ENCODE peak calls at places on chromosomes 2 and 18, in six cellular contexts. One of them, this sample, is unnamed.

GRCh38 chr18:79875931-79876461 is 75.5 kb downstream of the SLC66A2 start:
- DNase-seq in body of pancreas: no peak
- DNase-seq in BJ: no peak
- DNase-seq in AG04450: no peak
- DNase-seq in stimulated activated CD4-positive, alpha-beta T cell treated with anti-CD3 and anti-CD28 coated beads, Interleukin-15, amount 100 ng/mL, for 24 hours: no peak
- DNase-seq in T47D: no peak
- DNase-seq in this sample: no peak

GRCh38 chr18:51211552-51211951 is 14.1 kb upstream of the MEX3C start:
- DNase-seq in AG04450: no peak
- DNase-seq in T47D: peak
- DNase-seq in body of pancreas: no peak
- DNase-seq in stimulated activated CD4-positive, alpha-beta T cell treated with anti-CD3 and anti-CD28 coated beads, Interleukin-15, amount 100 ng/mL, for 24 hours: peak
- DNase-seq in BJ: no peak
- DNase-seq in this sample: no peak

GRCh38 chr2:37843554-37843953 is 81.5 kb upstream of the RMDN2 start:
- DNase-seq in BJ: peak
- DNase-seq in stimulated activated CD4-positive, alpha-beta T cell treated with anti-CD3 and anti-CD28 coated beads, Interleukin-15, amount 100 ng/mL, for 24 hours: no peak
- DNase-seq in AG04450: no peak
- DNase-seq in body of pancreas: no peak
- DNase-seq in T47D: no peak
- DNase-seq in this sample: no peak

GRCh38 chr2:197813093-197813787 is 8.8 kb downstream of the PLCL1 start:
- DNase-seq in T47D: peak
- DNase-seq in BJ: no peak
- DNase-seq in stimulated activated CD4-positive, alpha-beta T cell treated with anti-CD3 and anti-CD28 coated beads, Interleukin-15, amount 100 ng/mL, for 24 hours: no peak
- DNase-seq in AG04450: no peak
- DNase-seq in body of pancreas: no peak
- DNase-seq in this sample: no peak

GRCh38 chr18:32918692-32919250 is 145.9 kb upstream of the KLHL14 start:
- DNase-seq in T47D: no peak
- DNase-seq in stimulated activated CD4-positive, alpha-beta T cell treated with anti-CD3 and anti-CD28 coated beads, Interleukin-15, amount 100 ng/mL, for 24 hours: no peak
- DNase-seq in BJ: no peak
- DNase-seq in body of pancreas: no peak
- DNase-seq in AG04450: no peak
- DNase-seq in this sample: no peak

GRCh38 chr2:238239552-238239871 is 326 bp downstream of the HES6 start:
- DNase-seq in T47D: peak
- DNase-seq in BJ: no peak
- DNase-seq in AG04450: no peak
- DNase-seq in stimulated activated CD4-positive, alpha-beta T cell treated with anti-CD3 and anti-CD28 coated beads, Interleukin-15, amount 100 ng/mL, for 24 hours: peak
- DNase-seq in body of pancreas: no peak
- DNase-seq in this sample: no peak

GRCh38 chr2:43070039-43070438 is 156.4 kb downstream of the ZFP36L2 start:
- DNase-seq in stimulated activated CD4-positive, alpha-beta T cell treated with anti-CD3 and anti-CD28 coated beads, Interleukin-15, amount 100 ng/mL, for 24 hours: no peak
- DNase-seq in body of pancreas: peak
- DNase-seq in BJ: no peak
- DNase-seq in T47D: no peak
- DNase-seq in AG04450: no peak
- DNase-seq in this sample: peak

GRCh38 chr18:12015697-12016062 is 34.4 kb downstream of the IMPA2 start:
- DNase-seq in body of pancreas: peak
- DNase-seq in T47D: no peak
- DNase-seq in BJ: no peak
- DNase-seq in AG04450: peak
- DNase-seq in stimulated activated CD4-positive, alpha-beta T cell treated with anti-CD3 and anti-CD28 coated beads, Interleukin-15, amount 100 ng/mL, for 24 hours: no peak
- DNase-seq in this sample: peak

GRCh38 chr2:120520929-120521912 is 175.3 kb downstream of the INHBB start:
- DNase-seq in body of pancreas: peak
- DNase-seq in stimulated activated CD4-positive, alpha-beta T cell treated with anti-CD3 and anti-CD28 coated beads, Interleukin-15, amount 100 ng/mL, for 24 hours: peak
- DNase-seq in T47D: peak
- DNase-seq in AG04450: no peak
- DNase-seq in BJ: no peak
- DNase-seq in this sample: peak

GRCh38 chr18:24413148-24413547 is 13.3 kb upstream of the IMPACT start:
- DNase-seq in T47D: peak
- DNase-seq in body of pancreas: no peak
- DNase-seq in AG04450: no peak
- DNase-seq in stimulated activated CD4-positive, alpha-beta T cell treated with anti-CD3 and anti-CD28 coated beads, Interleukin-15, amount 100 ng/mL, for 24 hours: no peak
- DNase-seq in BJ: no peak
- DNase-seq in this sample: no peak

GRCh38 chr18:46793565-46793964 is 36.7 kb upstream of the ST8SIA5 start:
- DNase-seq in AG04450: no peak
- DNase-seq in body of pancreas: no peak
- DNase-seq in BJ: no peak
- DNase-seq in T47D: no peak
- DNase-seq in stimulated activated CD4-positive, alpha-beta T cell treated with anti-CD3 and anti-CD28 coated beads, Interleukin-15, amount 100 ng/mL, for 24 hours: no peak
- DNase-seq in this sample: no peak

GRCh38 chr2:128504242-128505149 is 185.8 kb upstream of the HS6ST1 start:
- DNase-seq in AG04450: no peak
- DNase-seq in body of pancreas: no peak
- DNase-seq in stimulated activated CD4-positive, alpha-beta T cell treated with anti-CD3 and anti-CD28 coated beads, Interleukin-15, amount 100 ng/mL, for 24 hours: no peak
- DNase-seq in T47D: no peak
- DNase-seq in BJ: no peak
- DNase-seq in this sample: no peak

GRCh38 chr2:100105678-100106054 is 36.7 kb downstream of the AFF3 start:
- DNase-seq in T47D: no peak
- DNase-seq in BJ: no peak
- DNase-seq in AG04450: no peak
- DNase-seq in stimulated activated CD4-positive, alpha-beta T cell treated with anti-CD3 and anti-CD28 coated beads, Interleukin-15, amount 100 ng/mL, for 24 hours: no peak
- DNase-seq in body of pancreas: no peak
- DNase-seq in this sample: no peak

GRCh38 chr2:151478011-151478410 is 68.3 kb downstream of the RIF1 start:
- DNase-seq in T47D: no peak
- DNase-seq in stimulated activated CD4-positive, alpha-beta T cell treated with anti-CD3 and anti-CD28 coated beads, Interleukin-15, amount 100 ng/mL, for 24 hours: no peak
- DNase-seq in body of pancreas: no peak
- DNase-seq in BJ: no peak
- DNase-seq in AG04450: peak
- DNase-seq in this sample: no peak

GRCh38 chr2:42835577-42836371 is 43.4 kb upstream of the HAAO start:
- DNase-seq in T47D: no peak
- DNase-seq in AG04450: peak
- DNase-seq in stimulated activated CD4-positive, alpha-beta T cell treated with anti-CD3 and anti-CD28 coated beads, Interleukin-15, amount 100 ng/mL, for 24 hours: no peak
- DNase-seq in body of pancreas: no peak
- DNase-seq in BJ: peak
- DNase-seq in this sample: no peak

GRCh38 chr2:133063792-133064191 is 393.8 kb upstream of the LYPD1 start:
- DNase-seq in T47D: peak
- DNase-seq in BJ: no peak
- DNase-seq in body of pancreas: peak
- DNase-seq in stimulated activated CD4-positive, alpha-beta T cell treated with anti-CD3 and anti-CD28 coated beads, Interleukin-15, amount 100 ng/mL, for 24 hours: no peak
- DNase-seq in AG04450: no peak
- DNase-seq in this sample: no peak

GRCh38 chr2:68344031-68344430 is 21.1 kb upstream of the PLEK start:
- DNase-seq in AG04450: no peak
- DNase-seq in stimulated activated CD4-positive, alpha-beta T cell treated with anti-CD3 and anti-CD28 coated beads, Interleukin-15, amount 100 ng/mL, for 24 hours: no peak
- DNase-seq in body of pancreas: no peak
- DNase-seq in T47D: no peak
- DNase-seq in BJ: no peak
- DNase-seq in this sample: no peak

GRCh38 chr18:11322716-11323115 is 173.3 kb upstream of the PIEZO2 start:
- DNase-seq in T47D: no peak
- DNase-seq in AG04450: no peak
- DNase-seq in body of pancreas: no peak
- DNase-seq in BJ: no peak
- DNase-seq in stimulated activated CD4-positive, alpha-beta T cell treated with anti-CD3 and anti-CD28 coated beads, Interleukin-15, amount 100 ng/mL, for 24 hours: no peak
- DNase-seq in this sample: peak

GRCh38 chr2:36650031-36650430 is 46.5 kb upstream of the VIT start:
- DNase-seq in BJ: no peak
- DNase-seq in stimulated activated CD4-positive, alpha-beta T cell treated with anti-CD3 and anti-CD28 coated beads, Interleukin-15, amount 100 ng/mL, for 24 hours: no peak
- DNase-seq in AG04450: no peak
- DNase-seq in T47D: peak
- DNase-seq in body of pancreas: no peak
- DNase-seq in this sample: no peak

GRCh38 chr2:212154392-212154791 is 384.2 kb downstream of the ERBB4 start:
- DNase-seq in stimulated activated CD4-positive, alpha-beta T cell treated with anti-CD3 and anti-CD28 coated beads, Interleukin-15, amount 100 ng/mL, for 24 hours: no peak
- DNase-seq in AG04450: no peak
- DNase-seq in T47D: no peak
- DNase-seq in body of pancreas: no peak
- DNase-seq in BJ: no peak
- DNase-seq in this sample: no peak

GRCh38 chr2:105394951-105395611 is 3.8 kb downstream of the FHL2 start:
- DNase-seq in body of pancreas: no peak
- DNase-seq in stimulated activated CD4-positive, alpha-beta T cell treated with anti-CD3 and anti-CD28 coated beads, Interleukin-15, amount 100 ng/mL, for 24 hours: no peak
- DNase-seq in T47D: no peak
- DNase-seq in BJ: no peak
- DNase-seq in AG04450: no peak
- DNase-seq in this sample: no peak

GRCh38 chr2:99425022-99425421 is 64.8 kb downstream of the REV1 start:
- DNase-seq in BJ: no peak
- DNase-seq in T47D: no peak
- DNase-seq in stimulated activated CD4-positive, alpha-beta T cell treated with anti-CD3 and anti-CD28 coated beads, Interleukin-15, amount 100 ng/mL, for 24 hours: no peak
- DNase-seq in body of pancreas: no peak
- DNase-seq in AG04450: peak
- DNase-seq in this sample: no peak

This sample was measured in kidney.